ENCODE peak calls at places on chromosomes 16 and 17, in six cellular contexts. One of them, this sample, is unnamed.

GRCh38 chr16:4507588-4508345 is 30.8 kb downstream of the CDIP1 start:
- DNase-seq in GM10248: no peak
- DNase-seq in HFFc6: no peak
- DNase-seq in AG20443: no peak
- DNase-seq in uterus: no peak
- DNase-seq in progenitor cell of endocrine pancreas: no peak
- DNase-seq in this sample: no peak

GRCh38 chr17:55639096-55639495 is 83.6 kb downstream of the TMEM100 start:
- DNase-seq in GM10248: no peak
- DNase-seq in uterus: no peak
- DNase-seq in progenitor cell of endocrine pancreas: no peak
- DNase-seq in HFFc6: no peak
- DNase-seq in AG20443: no peak
- DNase-seq in this sample: no peak

GRCh38 chr16:84190731-84191388 is at the start of gene ADAD2:
- DNase-seq in uterus: no peak
- DNase-seq in HFFc6: no peak
- DNase-seq in GM10248: no peak
- DNase-seq in AG20443: no peak
- DNase-seq in progenitor cell of endocrine pancreas: no peak
- DNase-seq in this sample: no peak

GRCh38 chr17:50060951-50061712 is 5.2 kb downstream of the ITGA3 start:
- DNase-seq in GM10248: no peak
- DNase-seq in HFFc6: peak
- DNase-seq in progenitor cell of endocrine pancreas: no peak
- DNase-seq in uterus: peak
- DNase-seq in AG20443: peak
- DNase-seq in this sample: peak

GRCh38 chr17:38429476-38430100 is 1.3 kb downstream of the ARHGAP23 start:
- DNase-seq in HFFc6: no peak
- DNase-seq in GM10248: no peak
- DNase-seq in AG20443: no peak
- DNase-seq in progenitor cell of endocrine pancreas: no peak
- DNase-seq in uterus: no peak
- DNase-seq in this sample: no peak

GRCh38 chr17:40605301-40605700 is 40.0 kb upstream of the CCR7 start:
- DNase-seq in uterus: no peak
- DNase-seq in AG20443: no peak
- DNase-seq in GM10248: no peak
- DNase-seq in HFFc6: no peak
- DNase-seq in progenitor cell of endocrine pancreas: no peak
- DNase-seq in this sample: no peak

GRCh38 chr16:11135167-11135973 is 120.6 kb downstream of the SOCS1 start:
- DNase-seq in uterus: no peak
- DNase-seq in GM10248: no peak
- DNase-seq in AG20443: peak
- DNase-seq in HFFc6: peak
- DNase-seq in progenitor cell of endocrine pancreas: no peak
- DNase-seq in this sample: no peak

GRCh38 chr17:48555616-48556533 is 11.0 kb upstream of the HOXB2 start:
- DNase-seq in progenitor cell of endocrine pancreas: no peak
- DNase-seq in HFFc6: no peak
- DNase-seq in AG20443: no peak
- DNase-seq in uterus: no peak
- DNase-seq in GM10248: no peak
- DNase-seq in this sample: no peak

GRCh38 chr16:87305505-87306391 is 11.4 kb downstream of the C16orf95 start:
- DNase-seq in uterus: no peak
- DNase-seq in HFFc6: peak
- DNase-seq in GM10248: no peak
- DNase-seq in AG20443: peak
- DNase-seq in progenitor cell of endocrine pancreas: no peak
- DNase-seq in this sample: no peak

GRCh38 chr17:8126306-8127066 is 2.6 kb upstream of the HES7 start:
- DNase-seq in uterus: peak
- DNase-seq in progenitor cell of endocrine pancreas: no peak
- DNase-seq in AG20443: peak
- DNase-seq in GM10248: peak
- DNase-seq in HFFc6: no peak
- DNase-seq in this sample: peak

GRCh38 chr17:7177954-7178477 is 1.2 kb downstream of the ASGR1 start:
- DNase-seq in progenitor cell of endocrine pancreas: peak
- DNase-seq in GM10248: no peak
- DNase-seq in HFFc6: no peak
- DNase-seq in uterus: no peak
- DNase-seq in AG20443: no peak
- DNase-seq in this sample: no peak

GRCh38 chr17:59073972-59074371 is 32.7 kb downstream of the TRIM37 start:
- DNase-seq in GM10248: no peak
- DNase-seq in HFFc6: no peak
- DNase-seq in AG20443: no peak
- DNase-seq in progenitor cell of endocrine pancreas: no peak
- DNase-seq in uterus: no peak
- DNase-seq in this sample: no peak

GRCh38 chr17:40474419-40475002 is 26.9 kb downstream of the TNS4 start:
- DNase-seq in uterus: peak
- DNase-seq in AG20443: no peak
- DNase-seq in HFFc6: no peak
- DNase-seq in progenitor cell of endocrine pancreas: no peak
- DNase-seq in GM10248: no peak
- DNase-seq in this sample: no peak

GRCh38 chr16:79283578-79283977 is 317.0 kb downstream of the MAF start:
- DNase-seq in HFFc6: no peak
- DNase-seq in GM10248: no peak
- DNase-seq in progenitor cell of endocrine pancreas: no peak
- DNase-seq in uterus: no peak
- DNase-seq in AG20443: no peak
- DNase-seq in this sample: no peak

GRCh38 chr16:87764600-87765472 is 950 bp downstream of the KLHDC4 start:
- DNase-seq in uterus: no peak
- DNase-seq in HFFc6: no peak
- DNase-seq in GM10248: no peak
- DNase-seq in AG20443: no peak
- DNase-seq in progenitor cell of endocrine pancreas: no peak
- DNase-seq in this sample: no peak

GRCh38 chr17:40548982-40549680 is 16.1 kb downstream of the CCR7 start:
- DNase-seq in uterus: peak
- DNase-seq in GM10248: no peak
- DNase-seq in progenitor cell of endocrine pancreas: peak
- DNase-seq in AG20443: peak
- DNase-seq in HFFc6: peak
- DNase-seq in this sample: peak

GRCh38 chr17:78995761-78996451 is 13.7 kb downstream of the CANT1 start:
- DNase-seq in progenitor cell of endocrine pancreas: no peak
- DNase-seq in uterus: no peak
- DNase-seq in HFFc6: no peak
- DNase-seq in GM10248: no peak
- DNase-seq in AG20443: no peak
- DNase-seq in this sample: no peak

GRCh38 chr17:81132770-81133723 is 32.3 kb upstream of the PVALEF start:
- DNase-seq in HFFc6: no peak
- DNase-seq in progenitor cell of endocrine pancreas: no peak
- DNase-seq in GM10248: no peak
- DNase-seq in uterus: no peak
- DNase-seq in AG20443: no peak
- DNase-seq in this sample: no peak

GRCh38 chr17:45410144-45411091 is 22.3 kb downstream of the ARHGAP27 start:
- DNase-seq in progenitor cell of endocrine pancreas: no peak
- DNase-seq in AG20443: no peak
- DNase-seq in GM10248: peak
- DNase-seq in uterus: no peak
- DNase-seq in HFFc6: no peak
- DNase-seq in this sample: no peak

GRCh38 chr17:38559025-38559879 is 46.5 kb downstream of the SRCIN1 start:
- DNase-seq in uterus: peak
- DNase-seq in progenitor cell of endocrine pancreas: peak
- DNase-seq in HFFc6: peak
- DNase-seq in GM10248: peak
- DNase-seq in AG20443: peak
- DNase-seq in this sample: peak

GRCh38 chr17:46769531-46770438 is 48.7 kb downstream of the WNT3 start:
- DNase-seq in uterus: no peak
- DNase-seq in progenitor cell of endocrine pancreas: no peak
- DNase-seq in GM10248: peak
- DNase-seq in HFFc6: no peak
- DNase-seq in AG20443: peak
- DNase-seq in this sample: no peak

GRCh38 chr17:79627766-79628690 is 17.2 kb upstream of the RBFOX3 start:
- DNase-seq in AG20443: no peak
- DNase-seq in HFFc6: no peak
- DNase-seq in progenitor cell of endocrine pancreas: peak
- DNase-seq in GM10248: no peak
- DNase-seq in uterus: peak
- DNase-seq in this sample: no peak

GRCh38 chr17:42045719-42046118 is 4.7 kb downstream of the C17orf113 start:
- DNase-seq in HFFc6: no peak
- DNase-seq in GM10248: no peak
- DNase-seq in AG20443: no peak
- DNase-seq in uterus: no peak
- DNase-seq in progenitor cell of endocrine pancreas: no peak
- DNase-seq in this sample: no peak

GRCh38 chr17:50608700-50609375 is 25.8 kb upstream of the ABCC3 start:
- DNase-seq in HFFc6: no peak
- DNase-seq in GM10248: no peak
- DNase-seq in uterus: no peak
- DNase-seq in progenitor cell of endocrine pancreas: no peak
- DNase-seq in AG20443: no peak
- DNase-seq in this sample: no peak

GRCh38 chr17:13550291-13550690 is 51.4 kb downstream of the HS3ST3A1 start:
- DNase-seq in uterus: no peak
- DNase-seq in progenitor cell of endocrine pancreas: no peak
- DNase-seq in AG20443: no peak
- DNase-seq in GM10248: no peak
- DNase-seq in HFFc6: peak
- DNase-seq in this sample: peak

GRCh38 chr16:62225675-62226074 is 189.4 kb upstream of the CDH8 start:
- DNase-seq in progenitor cell of endocrine pancreas: peak
- DNase-seq in HFFc6: no peak
- DNase-seq in uterus: no peak
- DNase-seq in GM10248: peak
- DNase-seq in AG20443: peak
- DNase-seq in this sample: peak

GRCh38 chr16:57194512-57194911 is 8.4 kb downstream of the RSPRY1 start:
- DNase-seq in GM10248: no peak
- DNase-seq in AG20443: peak
- DNase-seq in progenitor cell of endocrine pancreas: no peak
- DNase-seq in HFFc6: peak
- DNase-seq in uterus: no peak
- DNase-seq in this sample: peak

GRCh38 chr17:42153919-42154491 is 784 bp downstream of the RAB5C start:
- DNase-seq in uterus: no peak
- DNase-seq in GM10248: no peak
- DNase-seq in HFFc6: no peak
- DNase-seq in AG20443: no peak
- DNase-seq in progenitor cell of endocrine pancreas: no peak
- DNase-seq in this sample: peak

GRCh38 chr17:77609553-77610517 is 348.7 kb upstream of the TNRC6C start:
- DNase-seq in HFFc6: no peak
- DNase-seq in GM10248: peak
- DNase-seq in AG20443: no peak
- DNase-seq in uterus: peak
- DNase-seq in progenitor cell of endocrine pancreas: no peak
- DNase-seq in this sample: no peak

GRCh38 chr17:32120086-32120485 is 22.2 kb upstream of the RHOT1 start:
- DNase-seq in HFFc6: no peak
- DNase-seq in AG20443: no peak
- DNase-seq in GM10248: no peak
- DNase-seq in uterus: no peak
- DNase-seq in progenitor cell of endocrine pancreas: no peak
- DNase-seq in this sample: no peak

GRCh38 chr17:82110298-82110697 is 12.3 kb upstream of the FASN start:
- DNase-seq in GM10248: no peak
- DNase-seq in AG20443: no peak
- DNase-seq in uterus: no peak
- DNase-seq in progenitor cell of endocrine pancreas: no peak
- DNase-seq in HFFc6: no peak
- DNase-seq in this sample: no peak

GRCh38 chr17:75105269-75106080 is 4.3 kb upstream of the ARMC7 start:
- DNase-seq in uterus: no peak
- DNase-seq in progenitor cell of endocrine pancreas: peak
- DNase-seq in AG20443: peak
- DNase-seq in HFFc6: peak
- DNase-seq in GM10248: peak
- DNase-seq in this sample: no peak

GRCh38 chr16:85231959-85232358 is 119.7 kb upstream of the CIBAR2 start:
- DNase-seq in uterus: peak
- DNase-seq in progenitor cell of endocrine pancreas: no peak
- DNase-seq in AG20443: peak
- DNase-seq in HFFc6: no peak
- DNase-seq in GM10248: no peak
- DNase-seq in this sample: no peak

GRCh38 chr16:3171181-3171854 is 16.7 kb upstream of the OR1F1 start:
- DNase-seq in progenitor cell of endocrine pancreas: no peak
- DNase-seq in HFFc6: no peak
- DNase-seq in GM10248: peak
- DNase-seq in uterus: no peak
- DNase-seq in AG20443: peak
- DNase-seq in this sample: no peak

GRCh38 chr16:66790130-66790733 is 11.2 kb downstream of the TERB1 start:
- DNase-seq in AG20443: no peak
- DNase-seq in HFFc6: no peak
- DNase-seq in GM10248: no peak
- DNase-seq in uterus: no peak
- DNase-seq in progenitor cell of endocrine pancreas: no peak
- DNase-seq in this sample: no peak

GRCh38 chr17:56593741-56594527 is 435 bp downstream of the NOG start:
- DNase-seq in HFFc6: peak
- DNase-seq in AG20443: peak
- DNase-seq in progenitor cell of endocrine pancreas: peak
- DNase-seq in uterus: peak
- DNase-seq in GM10248: peak
- DNase-seq in this sample: peak

GRCh38 chr17:1820518-1821252 is 9.0 kb downstream of the SMYD4 start:
- DNase-seq in progenitor cell of endocrine pancreas: no peak
- DNase-seq in HFFc6: no peak
- DNase-seq in uterus: no peak
- DNase-seq in AG20443: no peak
- DNase-seq in GM10248: peak
- DNase-seq in this sample: no peak

GRCh38 chr16:48958681-48959080 is 323.0 kb downstream of the CBLN1 start:
- DNase-seq in progenitor cell of endocrine pancreas: no peak
- DNase-seq in AG20443: no peak
- DNase-seq in HFFc6: no peak
- DNase-seq in uterus: no peak
- DNase-seq in GM10248: no peak
- DNase-seq in this sample: no peak

GRCh38 chr17:7311110-7311698 is 3.8 kb downstream of the EIF5A start:
- DNase-seq in uterus: no peak
- DNase-seq in AG20443: no peak
- DNase-seq in GM10248: no peak
- DNase-seq in progenitor cell of endocrine pancreas: no peak
- DNase-seq in HFFc6: no peak
- DNase-seq in this sample: no peak

GRCh38 chr17:83098241-83099085 is 19.1 kb downstream of the METRNL start:
- DNase-seq in GM10248: no peak
- DNase-seq in progenitor cell of endocrine pancreas: no peak
- DNase-seq in uterus: no peak
- DNase-seq in HFFc6: no peak
- DNase-seq in AG20443: no peak
- DNase-seq in this sample: no peak